ENCODE peak calls at places on chromosomes 12 and 14, in six cellular contexts. One of them, this sample, is unnamed.

GRCh38 chr12:11916113-11916512 is 154.6 kb upstream of the BCL2L14 start:
- DNase-seq in HEK293T: no peak
- DNase-seq in NCI-H2171: no peak
- DNase-seq in stimulated activated naive CD4-positive, alpha-beta T cell: no peak
- DNase-seq in testis: no peak
- DNase-seq in HFFc6: no peak
- DNase-seq in this sample: no peak

GRCh38 chr14:104383931-104384775 is 195.4 kb upstream of the C14orf180 start:
- DNase-seq in HEK293T: no peak
- DNase-seq in NCI-H2171: peak
- DNase-seq in stimulated activated naive CD4-positive, alpha-beta T cell: no peak
- DNase-seq in testis: no peak
- DNase-seq in HFFc6: no peak
- DNase-seq in this sample: no peak

GRCh38 chr14:77872152-77872551 is 72.2 kb downstream of the ADCK1 start:
- DNase-seq in HEK293T: no peak
- DNase-seq in NCI-H2171: no peak
- DNase-seq in stimulated activated naive CD4-positive, alpha-beta T cell: no peak
- DNase-seq in testis: no peak
- DNase-seq in HFFc6: no peak
- DNase-seq in this sample: no peak

GRCh38 chr12:1806301-1807106 is 13.9 kb upstream of the LRTM2 start:
- DNase-seq in HEK293T: no peak
- DNase-seq in NCI-H2171: no peak
- DNase-seq in stimulated activated naive CD4-positive, alpha-beta T cell: no peak
- DNase-seq in testis: no peak
- DNase-seq in HFFc6: no peak
- DNase-seq in this sample: no peak

GRCh38 chr12:119592232-119592631 is 1.3 kb upstream of the TMEM233 start:
- DNase-seq in HEK293T: no peak
- DNase-seq in NCI-H2171: no peak
- DNase-seq in stimulated activated naive CD4-positive, alpha-beta T cell: no peak
- DNase-seq in testis: no peak
- DNase-seq in HFFc6: no peak
- DNase-seq in this sample: no peak

GRCh38 chr14:105047283-105048016 is 17.8 kb downstream of the GPR132 start:
- DNase-seq in HEK293T: no peak
- DNase-seq in NCI-H2171: no peak
- DNase-seq in stimulated activated naive CD4-positive, alpha-beta T cell: no peak
- DNase-seq in testis: no peak
- DNase-seq in HFFc6: no peak
- DNase-seq in this sample: no peak

GRCh38 chr12:32466986-32467711 is 67.8 kb downstream of the FGD4 start:
- DNase-seq in HEK293T: no peak
- DNase-seq in NCI-H2171: no peak
- DNase-seq in stimulated activated naive CD4-positive, alpha-beta T cell: no peak
- DNase-seq in testis: no peak
- DNase-seq in HFFc6: no peak
- DNase-seq in this sample: no peak

GRCh38 chr14:32509632-32510187 is 180.6 kb downstream of the AKAP6 start:
- DNase-seq in HEK293T: peak
- DNase-seq in NCI-H2171: no peak
- DNase-seq in stimulated activated naive CD4-positive, alpha-beta T cell: no peak
- DNase-seq in testis: peak
- DNase-seq in HFFc6: peak
- DNase-seq in this sample: no peak

GRCh38 chr14:69316449-69317391 is 56.8 kb downstream of the GALNT16 start:
- DNase-seq in HEK293T: no peak
- DNase-seq in NCI-H2171: no peak
- DNase-seq in stimulated activated naive CD4-positive, alpha-beta T cell: no peak
- DNase-seq in testis: peak
- DNase-seq in HFFc6: peak
- DNase-seq in this sample: peak

GRCh38 chr12:18250313-18250916 is 10.9 kb upstream of the PIK3C2G start:
- DNase-seq in HEK293T: peak
- DNase-seq in NCI-H2171: peak
- DNase-seq in stimulated activated naive CD4-positive, alpha-beta T cell: no peak
- DNase-seq in testis: no peak
- DNase-seq in HFFc6: peak
- DNase-seq in this sample: no peak

GRCh38 chr12:46930101-46930500 is 104.3 kb upstream of the SLC38A4 start:
- DNase-seq in HEK293T: no peak
- DNase-seq in NCI-H2171: no peak
- DNase-seq in stimulated activated naive CD4-positive, alpha-beta T cell: no peak
- DNase-seq in testis: no peak
- DNase-seq in HFFc6: no peak
- DNase-seq in this sample: no peak

GRCh38 chr12:50505386-50505827 is 622 bp downstream of the DIP2B start:
- DNase-seq in HEK293T: no peak
- DNase-seq in NCI-H2171: no peak
- DNase-seq in stimulated activated naive CD4-positive, alpha-beta T cell: peak
- DNase-seq in testis: peak
- DNase-seq in HFFc6: no peak
- DNase-seq in this sample: no peak

GRCh38 chr12:53056901-53057300 is 7.0 kb downstream of the TNS2 start:
- DNase-seq in HEK293T: no peak
- DNase-seq in NCI-H2171: no peak
- DNase-seq in stimulated activated naive CD4-positive, alpha-beta T cell: no peak
- DNase-seq in testis: no peak
- DNase-seq in HFFc6: no peak
- DNase-seq in this sample: no peak

GRCh38 chr12:71665109-71665476 is 992 bp downstream of the THAP2 start:
- DNase-seq in HEK293T: no peak
- DNase-seq in NCI-H2171: no peak
- DNase-seq in stimulated activated naive CD4-positive, alpha-beta T cell: no peak
- DNase-seq in testis: no peak
- DNase-seq in HFFc6: no peak
- DNase-seq in this sample: no peak

GRCh38 chr12:12776261-12776660 is 9.2 kb upstream of the APOLD1 start:
- DNase-seq in HEK293T: no peak
- DNase-seq in NCI-H2171: no peak
- DNase-seq in stimulated activated naive CD4-positive, alpha-beta T cell: no peak
- DNase-seq in testis: no peak
- DNase-seq in HFFc6: no peak
- DNase-seq in this sample: no peak

GRCh38 chr14:71011479-71011878 is 104.2 kb downstream of the PCNX1 start:
- DNase-seq in HEK293T: no peak
- DNase-seq in NCI-H2171: no peak
- DNase-seq in stimulated activated naive CD4-positive, alpha-beta T cell: no peak
- DNase-seq in testis: no peak
- DNase-seq in HFFc6: no peak
- DNase-seq in this sample: no peak

GRCh38 chr12:40216516-40217288 is 8.1 kb upstream of the LRRK2 start:
- DNase-seq in HEK293T: no peak
- DNase-seq in NCI-H2171: no peak
- DNase-seq in stimulated activated naive CD4-positive, alpha-beta T cell: no peak
- DNase-seq in testis: no peak
- DNase-seq in HFFc6: no peak
- DNase-seq in this sample: no peak

GRCh38 chr14:104341532-104342434 is 203.4 kb downstream of the KIF26A start:
- DNase-seq in HEK293T: peak
- DNase-seq in NCI-H2171: peak
- DNase-seq in stimulated activated naive CD4-positive, alpha-beta T cell: no peak
- DNase-seq in testis: peak
- DNase-seq in HFFc6: no peak
- DNase-seq in this sample: peak

GRCh38 chr12:132185698-132186097 is 41.4 kb downstream of the NOC4L start:
- DNase-seq in HEK293T: no peak
- DNase-seq in NCI-H2171: no peak
- DNase-seq in stimulated activated naive CD4-positive, alpha-beta T cell: peak
- DNase-seq in testis: no peak
- DNase-seq in HFFc6: no peak
- DNase-seq in this sample: no peak

GRCh38 chr12:100554608-100555077 is 18.8 kb upstream of the GAS2L3 start:
- DNase-seq in HEK293T: peak
- DNase-seq in NCI-H2171: peak
- DNase-seq in stimulated activated naive CD4-positive, alpha-beta T cell: no peak
- DNase-seq in testis: no peak
- DNase-seq in HFFc6: peak
- DNase-seq in this sample: peak

GRCh38 chr12:123055281-123055766 is 74.8 kb downstream of the ARL6IP4 start:
- DNase-seq in HEK293T: peak
- DNase-seq in NCI-H2171: peak
- DNase-seq in stimulated activated naive CD4-positive, alpha-beta T cell: no peak
- DNase-seq in testis: peak
- DNase-seq in HFFc6: no peak
- DNase-seq in this sample: no peak

GRCh38 chr12:101455685-101456084 is 19.5 kb upstream of the SPIC start:
- DNase-seq in HEK293T: no peak
- DNase-seq in NCI-H2171: no peak
- DNase-seq in stimulated activated naive CD4-positive, alpha-beta T cell: no peak
- DNase-seq in testis: no peak
- DNase-seq in HFFc6: no peak
- DNase-seq in this sample: no peak

GRCh38 chr14:99516156-99517045 is 35.2 kb downstream of the CCNK start:
- DNase-seq in HEK293T: no peak
- DNase-seq in NCI-H2171: no peak
- DNase-seq in stimulated activated naive CD4-positive, alpha-beta T cell: no peak
- DNase-seq in testis: no peak
- DNase-seq in HFFc6: no peak
- DNase-seq in this sample: peak

GRCh38 chr12:89236237-89236636 is 116.1 kb downstream of the DUSP6 start:
- DNase-seq in HEK293T: no peak
- DNase-seq in NCI-H2171: no peak
- DNase-seq in stimulated activated naive CD4-positive, alpha-beta T cell: no peak
- DNase-seq in testis: no peak
- DNase-seq in HFFc6: peak
- DNase-seq in this sample: no peak

GRCh38 chr14:51400142-51400541 is 160.1 kb downstream of the TMX1 start:
- DNase-seq in HEK293T: no peak
- DNase-seq in NCI-H2171: no peak
- DNase-seq in stimulated activated naive CD4-positive, alpha-beta T cell: no peak
- DNase-seq in testis: no peak
- DNase-seq in HFFc6: no peak
- DNase-seq in this sample: no peak

GRCh38 chr14:105864651-105865265 is 338.4 kb downstream of the TMEM121 start:
- DNase-seq in HEK293T: no peak
- DNase-seq in NCI-H2171: no peak
- DNase-seq in stimulated activated naive CD4-positive, alpha-beta T cell: no peak
- DNase-seq in testis: peak
- DNase-seq in HFFc6: no peak
- DNase-seq in this sample: peak